ENCODE peak calls at places on chromosomes 12 and 14, in ten cellular contexts. One of them, this sample, is unnamed.

GRCh38 chr12:15689751-15690191 is 99.4 kb downstream of the EPS8 start:
- DNase-seq in T-helper 9 cell: no peak
- DNase-seq in BE2C: no peak
- DNase-seq in epithelial cell of esophagus: peak
- DNase-seq in heart right ventricle: no peak
- DNase-seq in activated CD4-positive, alpha-beta T cell treated with anti-CD3 and anti-CD28 coated beads for 36 hours: no peak
- DNase-seq in NCI-H526: peak
- DNase-seq in NCI-H345: no peak
- DNase-seq in T follicular helper cell: no peak
- DNase-seq in NCI-H1092 treated with DMSO at 0.1 percent for 48 hours: no peak
- DNase-seq in this sample: no peak

GRCh38 chr12:89354630-89354931 is 2.3 kb upstream of the DUSP6 start:
- DNase-seq in BE2C: no peak
- DNase-seq in T-helper 9 cell: no peak
- DNase-seq in T follicular helper cell: no peak
- DNase-seq in epithelial cell of esophagus: no peak
- DNase-seq in heart right ventricle: no peak
- DNase-seq in NCI-H526: no peak
- DNase-seq in NCI-H345: peak
- DNase-seq in activated CD4-positive, alpha-beta T cell treated with anti-CD3 and anti-CD28 coated beads for 36 hours: no peak
- DNase-seq in NCI-H1092 treated with DMSO at 0.1 percent for 48 hours: no peak
- DNase-seq in this sample: no peak

GRCh38 chr12:53097564-53098353 is at the start of gene IGFBP6:
- DNase-seq in T-helper 9 cell: peak
- DNase-seq in NCI-H345: peak
- DNase-seq in activated CD4-positive, alpha-beta T cell treated with anti-CD3 and anti-CD28 coated beads for 36 hours: peak
- DNase-seq in NCI-H526: no peak
- DNase-seq in heart right ventricle: peak
- DNase-seq in BE2C: peak
- DNase-seq in T follicular helper cell: peak
- DNase-seq in epithelial cell of esophagus: peak
- DNase-seq in NCI-H1092 treated with DMSO at 0.1 percent for 48 hours: peak
- DNase-seq in this sample: no peak

GRCh38 chr12:119940881-119941280 is 48.2 kb upstream of the BICDL1 start:
- DNase-seq in NCI-H1092 treated with DMSO at 0.1 percent for 48 hours: no peak
- DNase-seq in BE2C: no peak
- DNase-seq in NCI-H526: peak
- DNase-seq in activated CD4-positive, alpha-beta T cell treated with anti-CD3 and anti-CD28 coated beads for 36 hours: no peak
- DNase-seq in heart right ventricle: no peak
- DNase-seq in epithelial cell of esophagus: peak
- DNase-seq in NCI-H345: peak
- DNase-seq in T follicular helper cell: no peak
- DNase-seq in T-helper 9 cell: no peak
- DNase-seq in this sample: no peak

GRCh38 chr12:108308432-108308831 is 30.7 kb downstream of the CMKLR1 start:
- DNase-seq in NCI-H1092 treated with DMSO at 0.1 percent for 48 hours: no peak
- DNase-seq in epithelial cell of esophagus: no peak
- DNase-seq in NCI-H345: no peak
- DNase-seq in T-helper 9 cell: no peak
- DNase-seq in activated CD4-positive, alpha-beta T cell treated with anti-CD3 and anti-CD28 coated beads for 36 hours: no peak
- DNase-seq in BE2C: no peak
- DNase-seq in T follicular helper cell: no peak
- DNase-seq in NCI-H526: no peak
- DNase-seq in heart right ventricle: peak
- DNase-seq in this sample: no peak

GRCh38 chr12:123106640-123107359 is 44.1 kb downstream of the PITPNM2 start:
- DNase-seq in NCI-H1092 treated with DMSO at 0.1 percent for 48 hours: no peak
- DNase-seq in NCI-H345: no peak
- DNase-seq in T follicular helper cell: peak
- DNase-seq in activated CD4-positive, alpha-beta T cell treated with anti-CD3 and anti-CD28 coated beads for 36 hours: peak
- DNase-seq in epithelial cell of esophagus: no peak
- DNase-seq in T-helper 9 cell: peak
- DNase-seq in BE2C: no peak
- DNase-seq in heart right ventricle: no peak
- DNase-seq in NCI-H526: no peak
- DNase-seq in this sample: peak

GRCh38 chr14:89011327-89011726 is 186.9 kb downstream of the TTC8 start:
- DNase-seq in epithelial cell of esophagus: no peak
- DNase-seq in NCI-H526: no peak
- DNase-seq in BE2C: no peak
- DNase-seq in T follicular helper cell: no peak
- DNase-seq in heart right ventricle: no peak
- DNase-seq in T-helper 9 cell: no peak
- DNase-seq in activated CD4-positive, alpha-beta T cell treated with anti-CD3 and anti-CD28 coated beads for 36 hours: no peak
- DNase-seq in NCI-H1092 treated with DMSO at 0.1 percent for 48 hours: no peak
- DNase-seq in NCI-H345: no peak
- DNase-seq in this sample: no peak

GRCh38 chr12:122895290-122895689 is 634 bp downstream of the VPS37B start:
- DNase-seq in epithelial cell of esophagus: no peak
- DNase-seq in NCI-H526: no peak
- DNase-seq in T-helper 9 cell: no peak
- DNase-seq in activated CD4-positive, alpha-beta T cell treated with anti-CD3 and anti-CD28 coated beads for 36 hours: no peak
- DNase-seq in heart right ventricle: no peak
- DNase-seq in BE2C: no peak
- DNase-seq in T follicular helper cell: no peak
- DNase-seq in NCI-H345: no peak
- DNase-seq in NCI-H1092 treated with DMSO at 0.1 percent for 48 hours: no peak
- DNase-seq in this sample: no peak

GRCh38 chr12:67634167-67634793 is 14.3 kb upstream of the DYRK2 start:
- DNase-seq in BE2C: no peak
- DNase-seq in NCI-H526: no peak
- DNase-seq in epithelial cell of esophagus: no peak
- DNase-seq in NCI-H1092 treated with DMSO at 0.1 percent for 48 hours: no peak
- DNase-seq in heart right ventricle: no peak
- DNase-seq in T follicular helper cell: no peak
- DNase-seq in NCI-H345: no peak
- DNase-seq in activated CD4-positive, alpha-beta T cell treated with anti-CD3 and anti-CD28 coated beads for 36 hours: peak
- DNase-seq in T-helper 9 cell: no peak
- DNase-seq in this sample: no peak

GRCh38 chr12:130249376-130249775 is 87.1 kb downstream of the FZD10 start:
- DNase-seq in NCI-H526: no peak
- DNase-seq in epithelial cell of esophagus: no peak
- DNase-seq in NCI-H1092 treated with DMSO at 0.1 percent for 48 hours: no peak
- DNase-seq in activated CD4-positive, alpha-beta T cell treated with anti-CD3 and anti-CD28 coated beads for 36 hours: no peak
- DNase-seq in T-helper 9 cell: no peak
- DNase-seq in NCI-H345: no peak
- DNase-seq in heart right ventricle: no peak
- DNase-seq in BE2C: peak
- DNase-seq in T follicular helper cell: no peak
- DNase-seq in this sample: no peak

GRCh38 chr12:5204831-5205230 is 161.2 kb downstream of the KCNA5 start:
- DNase-seq in T-helper 9 cell: no peak
- DNase-seq in activated CD4-positive, alpha-beta T cell treated with anti-CD3 and anti-CD28 coated beads for 36 hours: no peak
- DNase-seq in NCI-H345: no peak
- DNase-seq in T follicular helper cell: no peak
- DNase-seq in NCI-H1092 treated with DMSO at 0.1 percent for 48 hours: no peak
- DNase-seq in NCI-H526: no peak
- DNase-seq in epithelial cell of esophagus: no peak
- DNase-seq in BE2C: no peak
- DNase-seq in heart right ventricle: no peak
- DNase-seq in this sample: no peak

GRCh38 chr14:104187121-104187889 is 48.9 kb downstream of the KIF26A start:
- DNase-seq in T-helper 9 cell: no peak
- DNase-seq in heart right ventricle: no peak
- DNase-seq in NCI-H526: no peak
- DNase-seq in BE2C: no peak
- DNase-seq in epithelial cell of esophagus: no peak
- DNase-seq in NCI-H1092 treated with DMSO at 0.1 percent for 48 hours: no peak
- DNase-seq in NCI-H345: no peak
- DNase-seq in T follicular helper cell: no peak
- DNase-seq in activated CD4-positive, alpha-beta T cell treated with anti-CD3 and anti-CD28 coated beads for 36 hours: no peak
- DNase-seq in this sample: no peak

GRCh38 chr12:52539024-52539820 is 13.7 kb downstream of the KRT71 start:
- DNase-seq in NCI-H1092 treated with DMSO at 0.1 percent for 48 hours: peak
- DNase-seq in NCI-H345: peak
- DNase-seq in NCI-H526: no peak
- DNase-seq in heart right ventricle: no peak
- DNase-seq in T-helper 9 cell: no peak
- DNase-seq in T follicular helper cell: no peak
- DNase-seq in BE2C: no peak
- DNase-seq in epithelial cell of esophagus: peak
- DNase-seq in activated CD4-positive, alpha-beta T cell treated with anti-CD3 and anti-CD28 coated beads for 36 hours: no peak
- DNase-seq in this sample: no peak

GRCh38 chr12:108850854-108851573 is 6.4 kb downstream of the SSH1 start:
- DNase-seq in T-helper 9 cell: no peak
- DNase-seq in NCI-H526: no peak
- DNase-seq in activated CD4-positive, alpha-beta T cell treated with anti-CD3 and anti-CD28 coated beads for 36 hours: no peak
- DNase-seq in NCI-H345: no peak
- DNase-seq in T follicular helper cell: no peak
- DNase-seq in NCI-H1092 treated with DMSO at 0.1 percent for 48 hours: no peak
- DNase-seq in heart right ventricle: peak
- DNase-seq in epithelial cell of esophagus: no peak
- DNase-seq in BE2C: peak
- DNase-seq in this sample: no peak

GRCh38 chr12:130454296-130454695 is 116.6 kb downstream of the PIWIL1 start:
- DNase-seq in T-helper 9 cell: no peak
- DNase-seq in activated CD4-positive, alpha-beta T cell treated with anti-CD3 and anti-CD28 coated beads for 36 hours: no peak
- DNase-seq in NCI-H345: no peak
- DNase-seq in BE2C: no peak
- DNase-seq in epithelial cell of esophagus: no peak
- DNase-seq in NCI-H1092 treated with DMSO at 0.1 percent for 48 hours: no peak
- DNase-seq in heart right ventricle: no peak
- DNase-seq in T follicular helper cell: no peak
- DNase-seq in NCI-H526: no peak
- DNase-seq in this sample: no peak

GRCh38 chr12:98955284-98955683 is 310.2 kb downstream of the APAF1 start:
- DNase-seq in NCI-H1092 treated with DMSO at 0.1 percent for 48 hours: no peak
- DNase-seq in BE2C: peak
- DNase-seq in T-helper 9 cell: no peak
- DNase-seq in NCI-H345: peak
- DNase-seq in heart right ventricle: no peak
- DNase-seq in NCI-H526: peak
- DNase-seq in T follicular helper cell: no peak
- DNase-seq in epithelial cell of esophagus: peak
- DNase-seq in activated CD4-positive, alpha-beta T cell treated with anti-CD3 and anti-CD28 coated beads for 36 hours: peak
- DNase-seq in this sample: no peak

GRCh38 chr12:19036673-19037357 is 92.7 kb upstream of the PLEKHA5 start:
- DNase-seq in epithelial cell of esophagus: no peak
- DNase-seq in NCI-H1092 treated with DMSO at 0.1 percent for 48 hours: no peak
- DNase-seq in NCI-H345: no peak
- DNase-seq in BE2C: no peak
- DNase-seq in activated CD4-positive, alpha-beta T cell treated with anti-CD3 and anti-CD28 coated beads for 36 hours: no peak
- DNase-seq in NCI-H526: no peak
- DNase-seq in heart right ventricle: no peak
- DNase-seq in T follicular helper cell: no peak
- DNase-seq in T-helper 9 cell: no peak
- DNase-seq in this sample: no peak

This sample was measured in effector CD4-positive, alpha-beta T cell.